ENCODE peak calls at places on chromosomes 7 and 10, in four cellular contexts. X is suprapubic skin, O is Peyer's patch, E is sigmoid colon. V is an unnamed sample.

GRCh38 chr7:80053098-80053497 is 81.5 kb upstream of the GNAI1 start:
- DNase-seq in E (no peak), X (no peak), O (no peak), V (no peak)

GRCh38 chr10:80579849-80580645 is 42.3 kb downstream of the SH2D4B start:
- DNase-seq in O (no peak), E (no peak), X (no peak), V (no peak)

GRCh38 chr7:87511510-87511909 is 36.0 kb upstream of the ABCB4 start:
- DNase-seq in E (no peak), O (no peak), X (no peak), V (no peak)

GRCh38 chr10:104081998-104082397 is 3.7 kb downstream of the COL17A1 start:
- DNase-seq in X (no peak), E (no peak), O (no peak), V (no peak)

GRCh38 chr7:139852482-139852845 is 23.4 kb downstream of the TBXAS1 start:
- DNase-seq in O (no peak), E (no peak), X (no peak), V (no peak)

GRCh38 chr10:126421745-126422144 is 33.5 kb upstream of the ADAM12 start:
- DNase-seq in X (no peak), O (no peak), E (no peak), V (no peak)

GRCh38 chr7:74272305-74273038 is 16.7 kb upstream of the CLIP2 start:
- DNase-seq in O (peak; percentile 88), E (peak; percentile 90), X (peak; percentile 83), V (peak; percentile 90)

GRCh38 chr10:33155720-33156638 is 178.5 kb downstream of the NRP1 start:
- DNase-seq in X (no peak), O (no peak), E (no peak), V (no peak)

GRCh38 chr7:153414288-153414629 is 637.9 kb upstream of the DPP6 start:
- DNase-seq in X (no peak), O (no peak), E (no peak), V (no peak)

GRCh38 chr10:119742988-119743646 is 17.3 kb downstream of the INPP5F start:
- DNase-seq in E (no peak), X (no peak), O (no peak), V (no peak)

GRCh38 chr10:62613429-62613828 is 191.1 kb upstream of the ADO start:
- DNase-seq in O (no peak), E (no peak), X (no peak), V (no peak)

GRCh38 chr7:7221602-7222038 is 39.3 kb downstream of the C1GALT1 start:
- DNase-seq in X (no peak), E (no peak), O (no peak), V (no peak)

GRCh38 chr10:95864906-95865813 is 42.6 kb upstream of the CC2D2B start:
- DNase-seq in E (no peak), O (peak; percentile 29), X (peak; percentile 74), V (no peak)

GRCh38 chr7:71454981-71455380 is 323.0 kb downstream of the GALNT17 start:
- DNase-seq in O (no peak), E (no peak), X (no peak), V (no peak)

GRCh38 chr10:73759512-73760115 is 15.4 kb downstream of the SEC24C start:
- DNase-seq in E (peak; percentile 33), X (no peak), O (peak; percentile 49), V (peak; percentile 89)

GRCh38 chr7:99674995-99675742 is 4.6 kb downstream of the CYP3A5 start:
- DNase-seq in E (no peak), X (no peak), O (no peak), V (no peak)

GRCh38 chr10:111267673-111268072 is 190.8 kb downstream of the ADRA2A start:
- DNase-seq in E (no peak), X (no peak), O (no peak), V (no peak)

GRCh38 chr7:66344166-66344565 is 139.0 kb downstream of the TPST1 start:
- DNase-seq in E (no peak), O (no peak), X (no peak), V (no peak)

GRCh38 chr7:101465131-101465530 is 102.5 kb downstream of the COL26A1 start:
- DNase-seq in O (no peak), E (peak; percentile 22), X (no peak), V (peak; percentile 27)

GRCh38 chr10:128063736-128064614 is 62.2 kb downstream of the MKI67 start:
- DNase-seq in O (peak; percentile 43), E (peak; percentile 64), X (peak; percentile 55), V (peak; percentile 88)

GRCh38 chr7:17298840-17299476 is 506 bp downstream of the AHR start:
- DNase-seq in O (peak; percentile 52), X (peak; percentile 80), E (peak; percentile 78), V (peak; percentile 92)

GRCh38 chr7:151341357-151342101 is at the start of gene NUB1:
- DNase-seq in O (peak; percentile 92), X (peak; percentile 94), E (peak; percentile 94), V (peak; percentile 99)

GRCh38 chr7:151340794-151341356 is 737 bp upstream of the NUB1 start:
- DNase-seq in O (no peak), X (no peak), E (no peak), V (no peak)

GRCh38 chr7:151343516-151343915 is 1.9 kb downstream of the NUB1 start:
- DNase-seq in E (no peak), X (no peak), O (no peak), V (no peak)

GRCh38 chr7:151342102-151342646 is 562 bp downstream of the NUB1 start:
- DNase-seq in E (no peak), X (no peak), O (no peak), V (no peak)

DNA sequence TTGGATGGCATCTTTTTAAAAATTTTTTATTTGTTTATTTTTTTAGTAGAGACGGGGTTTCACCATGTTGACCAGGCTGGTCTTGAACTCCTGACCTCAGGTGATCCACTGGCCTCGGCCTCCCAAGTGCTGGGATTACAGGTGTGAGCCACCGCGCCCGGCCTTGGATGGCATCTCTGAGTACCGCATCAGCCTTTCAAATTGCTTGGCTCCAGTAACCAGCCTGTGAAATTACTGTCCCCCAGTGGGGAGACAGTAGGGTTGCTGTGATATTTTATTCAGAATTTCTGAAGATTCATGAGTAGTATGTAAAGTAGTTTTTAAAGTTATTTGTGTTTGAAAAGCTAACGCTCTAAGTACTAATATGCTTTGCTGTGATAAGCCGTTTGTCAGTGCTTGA is 1.2 kb downstream of the NUB1 start:
- DNase-seq in X (no peak), O (no peak), E (no peak), V (no peak)
- TF ChIP-seq CTCF in X (no peak), O (no peak), E (no peak), V (no peak)

GRCh38 chr10:131983780-131984179 is 2.1 kb upstream of the BNIP3 start:
- DNase-seq in E (no peak), O (peak; percentile 12), X (no peak), V (peak; percentile 10)

GRCh38 chr10:131982796-131983195 is 1.1 kb upstream of the BNIP3 start:
- DNase-seq in O (no peak), X (peak; percentile 68), E (no peak), V (peak; percentile 78)

GRCh38 chr10:131980757-131981428 is 830 bp downstream of the BNIP3 start:
- DNase-seq in O (no peak), X (no peak), E (peak; percentile 67), V (peak; percentile 83)

GRCh38 chr10:131981429-131982184 is at the start of gene BNIP3:
- DNase-seq in E (peak; percentile 97), X (peak; percentile 95), O (peak; percentile 86), V (peak; percentile 97)

GRCh38 chr10:131982185-131982756 is 548 bp upstream of the BNIP3 start:
- DNase-seq in O (no peak), X (peak; percentile 81), E (no peak), V (no peak)
- TF ChIP-seq POLR2A in O (no peak), X (no peak), E (no peak), V (no peak)

GRCh38 chr7:64463636-64464375 is 99.1 kb downstream of the ZNF680 start:
- DNase-seq in X (peak; percentile 60), E (peak; percentile 78), O (peak; percentile 23), V (no peak)
- H3K4me3 ChIP-seq in X (peak overlapping the region; percentile 45), E (peak overlapping the region; percentile 63), O (no peak overlapping the region), V (peak overlapping the region; percentile 7)

GRCh38 chr10:70508912-70509366 is 30.4 kb downstream of the PALD1 start:
- DNase-seq in E (peak; percentile 84), O (peak; percentile 54), X (no peak), V (no peak)
- TF ChIP-seq CTCF in E (no peak), O (no peak), X (no peak), V (no peak)

GRCh38 chr10:79242620-79243152 is 104.6 kb upstream of the PPIF start:
- DNase-seq in E (peak; percentile 92), X (no peak), O (peak; percentile 76), V (peak; percentile 93)
- TF ChIP-seq POLR2A in E (peak; percentile 69), X (no peak), O (no peak), V (no peak)

GRCh38 chr7:83643012-83643411 is 5.9 kb downstream of the SEMA3E start:
- DNase-seq in E (no peak), X (no peak), O (no peak), V (no peak)
- H3K4me3 ChIP-seq in E (no peak overlapping the region), X (no peak overlapping the region), O (no peak overlapping the region), V (no peak overlapping the region)

DNA sequence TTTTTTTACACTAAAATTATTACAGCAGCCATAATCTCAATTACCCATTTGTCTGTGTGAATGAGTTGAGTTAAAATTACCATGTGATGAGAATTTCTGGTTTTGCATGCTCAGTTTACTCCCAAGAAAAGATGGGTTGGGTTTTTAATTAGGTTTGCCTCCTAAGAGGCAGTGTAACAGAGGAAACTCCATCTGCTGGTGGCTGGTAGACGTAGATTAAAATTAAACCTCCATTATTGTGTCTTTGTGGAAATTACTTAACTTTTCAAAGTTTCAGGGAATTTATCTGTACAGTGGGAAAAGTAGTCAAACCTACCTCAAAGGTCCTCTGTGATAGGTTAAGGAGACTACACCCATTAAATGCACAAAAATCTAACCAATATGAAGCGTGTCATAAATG is 954.2 kb downstream of the PCDH15 start:
- DNase-seq in X (no peak), O (no peak), E (no peak), V (no peak)
- TF ChIP-seq CTCF in X (no peak), O (no peak), E (no peak), V (no peak)

GRCh38 chr10:11823122-11823988 is at the start of gene PROSER2:
- DNase-seq in X (peak; percentile 64), E (no peak), O (no peak), V (peak; percentile 79)
- TF ChIP-seq POLR2A in X (no peak), E (no peak), O (peak; percentile 38), V (peak; percentile 52)

DNA sequence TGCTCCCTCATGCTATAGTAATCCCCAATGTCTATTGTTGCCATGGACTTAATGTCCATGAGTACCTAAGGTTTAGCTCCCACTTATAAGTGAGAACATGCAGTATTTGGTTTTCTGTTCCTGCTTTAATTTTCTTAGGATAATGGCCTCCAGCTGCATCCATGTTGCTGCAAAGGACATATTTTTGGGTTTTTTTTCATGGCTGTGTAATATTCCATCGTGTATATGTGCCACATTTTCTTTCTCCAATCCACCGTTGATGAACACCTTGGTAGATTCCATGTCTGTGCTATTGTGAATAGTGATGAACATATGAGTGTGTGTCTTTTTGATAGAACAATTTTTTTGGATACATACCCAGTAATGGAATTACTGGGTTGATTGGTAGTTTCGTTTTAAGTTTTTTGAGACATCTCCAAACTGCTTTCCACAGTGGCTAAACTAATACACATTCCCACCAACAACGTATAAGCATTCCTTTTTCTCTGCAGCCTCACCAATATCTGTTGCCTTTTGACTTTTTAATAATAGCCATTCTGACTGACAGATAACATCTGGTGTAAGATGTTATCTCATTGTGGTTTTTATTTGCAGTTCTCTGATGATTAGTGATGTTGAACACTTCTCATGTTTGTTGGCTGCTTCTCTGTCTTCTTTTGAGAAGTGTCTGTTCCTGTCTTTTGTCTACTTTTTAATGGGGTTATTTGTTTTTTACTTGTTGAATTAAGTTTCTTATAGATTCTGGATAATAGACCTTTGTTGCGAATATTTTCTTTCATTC is 68.8 kb upstream of the IFRD1 start:
- DNase-seq in O (no peak), E (no peak), X (no peak), V (no peak)
- H3K4me3 ChIP-seq in O (no peak overlapping the region), E (no peak overlapping the region), X (no peak overlapping the region), V (no peak overlapping the region)